ENCODE peak calls at places on chromosomes 13 and 19, in six cellular contexts. L, B, N, T, P and M are unnamed samples. For H3K4me1, the result is how much of the 10 kb centered on the place peaks cover.

GRCh38 chr13:26881154-26881553 is 120.6 kb upstream of the GPR12 start:
- DNase-seq in L (no peak), B (no peak), N (no peak), T (no peak), P (peak), M (no peak)

GRCh38 chr19:29620931-29621351 is 14.9 kb downstream of the POP4 start:
- DNase-seq in L (no peak), B (peak), N (peak), T (no peak), P (no peak), M (no peak)

GRCh38 chr19:34838753-34839431 is 65.9 kb upstream of the ZNF599 start:
- DNase-seq in L (peak), B (no peak), N (no peak), T (no peak), P (no peak), M (no peak)

GRCh38 chr13:110869805-110870706 is 44.8 kb downstream of the ANKRD10 start:
- DNase-seq in L (peak), B (peak), N (no peak), T (peak), P (peak), M (no peak)

GRCh38 chr13:51832471-51833152 is 12.4 kb downstream of the TMEM272 start:
- DNase-seq in L (no peak), B (no peak), N (peak), T (no peak), P (no peak), M (peak)

GRCh38 chr19:41540041-41540695 is 35.8 kb upstream of the CEACAM21 start:
- DNase-seq in L (no peak), B (no peak), N (no peak), T (no peak), P (no peak), M (no peak)

GRCh38 chr19:37979547-37980082 is 72.6 kb downstream of the SIPA1L3 start:
- DNase-seq in L (no peak), B (no peak), N (no peak), T (no peak), P (peak), M (no peak)

GRCh38 chr19:18744019-18744418 is 47.1 kb downstream of the COMP start:
- DNase-seq in L (no peak), B (no peak), N (no peak), T (no peak), P (no peak), M (no peak)

GRCh38 chr13:111262281-111262680 is 58.2 kb upstream of the TEX29 start:
- DNase-seq in L (no peak), B (no peak), N (no peak), T (no peak), P (no peak), M (no peak)

DNA sequence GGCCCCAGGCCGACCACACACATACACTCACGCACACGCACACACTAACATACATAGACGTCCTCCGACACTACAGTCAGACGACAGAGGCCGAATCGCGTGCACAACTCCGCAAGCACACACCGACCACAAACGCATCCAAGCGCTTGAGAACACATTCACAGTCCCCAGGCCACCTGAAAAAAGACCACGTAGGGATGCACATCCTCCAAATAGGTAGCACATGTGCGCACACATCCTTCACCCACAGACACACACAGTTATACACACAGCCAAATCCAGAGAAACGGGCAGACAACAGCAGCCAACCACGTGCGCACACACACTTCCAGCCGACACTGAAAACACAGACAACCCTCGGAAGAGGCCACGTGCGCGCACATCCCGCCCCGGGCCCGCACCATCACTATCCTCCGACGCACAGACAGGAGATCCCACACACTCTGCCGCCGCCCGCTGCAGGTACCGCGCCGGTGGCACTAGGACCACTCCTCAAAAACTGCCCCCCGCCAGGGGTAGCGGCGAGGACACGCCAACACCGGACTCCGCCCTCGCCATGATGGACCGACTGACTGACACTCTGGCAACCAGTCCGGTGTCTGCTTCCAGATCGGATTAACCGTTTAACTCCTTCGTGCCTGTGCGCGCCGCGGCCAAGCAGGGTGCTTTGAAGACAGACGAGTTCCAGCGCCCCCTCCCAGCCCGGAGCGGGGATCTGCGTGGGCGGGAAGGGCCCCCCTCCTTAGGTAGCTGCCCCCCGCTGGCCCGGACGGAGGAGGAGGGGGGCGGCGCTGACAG is 493 bp upstream of the PDE4A start:
- DNase-seq in L (no peak), B (no peak), N (no peak), T (no peak), P (peak), M (no peak)
- H3K4me1 ChIP-seq in L (half or more), B (under half), N (half or more), T (under half), P (under half), M (half or more)

GRCh38 chr13:39283062-39283461 is 244.8 kb downstream of the NHLRC3 start:
- DNase-seq in L (no peak), B (no peak), N (no peak), T (no peak), P (no peak), M (no peak)

GRCh38 chr13:39281539-39282150 is 243.4 kb downstream of the NHLRC3 start:
- DNase-seq in L (no peak), B (no peak), N (no peak), T (no peak), P (no peak), M (no peak)

GRCh38 chr13:39279077-39279476 is 240.8 kb downstream of the NHLRC3 start:
- DNase-seq in L (no peak), B (no peak), N (no peak), T (no peak), P (no peak), M (no peak)

GRCh38 chr13:39284801-39285388 is 246.6 kb downstream of the NHLRC3 start:
- DNase-seq in L (no peak), B (no peak), N (no peak), T (no peak), P (no peak), M (no peak)

GRCh38 chr13:39282400-39282972 is 244.2 kb downstream of the NHLRC3 start:
- DNase-seq in L (no peak), B (no peak), N (no peak), T (no peak), P (no peak), M (no peak)
- H3K4me1 ChIP-seq in L (under half), B (under half), N (under half), T (under half), P (under half), M (under half)

GRCh38 chr19:17306285-17306714 is 628 bp downstream of the MRPL34 start:
- DNase-seq in L (no peak), B (no peak), N (no peak), T (no peak), P (no peak), M (no peak)

GRCh38 chr19:17309962-17310461 is 649 bp downstream of the DDA1 start:
- DNase-seq in L (no peak), B (no peak), N (no peak), T (no peak), P (no peak), M (no peak)

GRCh38 chr19:17307876-17308377 is 1.4 kb upstream of the DDA1 start:
- DNase-seq in L (no peak), B (no peak), N (no peak), T (no peak), P (no peak), M (no peak)

GRCh38 chr19:17311455-17312248 is 2.3 kb downstream of the DDA1 start:
- DNase-seq in L (no peak), B (no peak), N (no peak), T (no peak), P (peak), M (no peak)

GRCh38 chr19:17309198-17309961 is at the start of gene DDA1:
- DNase-seq in L (peak), B (peak), N (peak), T (peak), P (peak), M (peak)
- H3K4me1 ChIP-seq in L (under half), B (under half), N (under half), T (under half), P (under half), M (under half)

GRCh38 chr13:59689057-59689456 is 474.7 kb downstream of the DIAPH3 start:
- DNase-seq in L (no peak), B (no peak), N (no peak), T (no peak), P (no peak), M (no peak)
- H3K4me1 ChIP-seq in L (under half), B (under half), N (under half), T (under half), P (under half), M (under half)